ENCODE peak calls at places on chromosomes 16 and 17, in seven cellular contexts. J, W, R, B, Z, Y and O are unnamed samples.

GRCh38 chr17:59829217-59830006 is 63.3 kb downstream of the TUBD1 start:
- DNase-seq in J (no peak), Y (no peak), Z (peak), R (no peak), B (no peak), W (peak), O (no peak)

GRCh38 chr16:84084570-84085270 is 32.0 kb downstream of the MBTPS1 start:
- DNase-seq in Z (peak), R (peak), Y (no peak), W (no peak), J (peak), B (peak), O (no peak)

GRCh38 chr17:44417553-44417952 is 28.1 kb upstream of the ITGA2B start:
- DNase-seq in J (no peak), Z (peak), B (no peak), R (no peak), Y (no peak), W (no peak), O (no peak)

GRCh38 chr16:58114827-58115825 is 14.1 kb downstream of the CFAP20 start:
- DNase-seq in R (no peak), Z (peak), B (no peak), Y (no peak), J (no peak), W (no peak), O (no peak)

GRCh38 chr16:17351471-17352045 is 119.2 kb downstream of the XYLT1 start:
- DNase-seq in R (no peak), Y (no peak), B (no peak), Z (no peak), J (no peak), W (no peak), O (no peak)

GRCh38 chr17:6752068-6752909 is 3.6 kb upstream of the XAF1 start:
- DNase-seq in J (peak), W (peak), Z (peak), B (no peak), R (no peak), Y (no peak), O (no peak)

GRCh38 chr17:58324409-58325288 is 3.9 kb downstream of the TSPOAP1 start:
- DNase-seq in R (no peak), W (no peak), Y (no peak), Z (no peak), J (peak), B (peak), O (no peak)

GRCh38 chr16:84368327-84368996 is at the start of gene ATP2C2:
- DNase-seq in Z (no peak), Y (no peak), W (no peak), B (peak), R (no peak), J (no peak), O (no peak)

GRCh38 chr16:53504161-53504663 is 1.2 kb upstream of the AKTIP start:
- DNase-seq in W (no peak), Y (peak), B (peak), Z (peak), J (peak), R (no peak), O (no peak)

GRCh38 chr16:70437582-70438324 is 1.1 kb downstream of the ST3GAL2 start:
- DNase-seq in Y (peak), W (no peak), Z (peak), J (no peak), B (no peak), R (no peak), O (no peak)

GRCh38 chr16:89478576-89479221 is 11.7 kb downstream of the ANKRD11 start:
- DNase-seq in R (no peak), B (no peak), Y (no peak), W (no peak), J (no peak), Z (peak), O (no peak)

GRCh38 chr16:705748-706188 is at the start of gene FBXL16:
- DNase-seq in Y (no peak), W (no peak), R (no peak), J (no peak), Z (no peak), B (no peak), O (no peak)

GRCh38 chr17:10197721-10198508 is 491 bp downstream of the GAS7 start:
- DNase-seq in J (peak), Y (no peak), W (no peak), R (no peak), Z (no peak), B (peak), O (no peak)

GRCh38 chr16:57264381-57264780 is 19.3 kb downstream of the ARL2BP start:
- DNase-seq in B (peak), Z (no peak), R (no peak), Y (no peak), J (no peak), W (no peak), O (no peak)

GRCh38 chr16:78703951-78704350 is 604.5 kb downstream of the WWOX start:
- DNase-seq in W (no peak), B (no peak), R (no peak), J (no peak), Z (no peak), Y (no peak), O (no peak)

GRCh38 chr17:55818451-55819375 is 67.9 kb downstream of the PCTP start:
- DNase-seq in J (no peak), R (no peak), W (no peak), Y (no peak), B (no peak), Z (no peak), O (no peak)

GRCh38 chr17:58587713-58588117 is 73.3 kb upstream of the MTMR4 start:
- DNase-seq in W (peak), B (peak), R (peak), J (peak), Z (peak), Y (peak), O (peak)

GRCh38 chr17:57463103-57463885 is 207.0 kb downstream of the MSI2 start:
- DNase-seq in Z (peak), B (no peak), W (peak), Y (no peak), R (peak), J (no peak), O (no peak)

GRCh38 chr16:28264656-28265055 is 27.7 kb upstream of the SBK1 start:
- DNase-seq in Z (peak), R (no peak), Y (peak), J (peak), B (no peak), W (no peak), O (peak)

GRCh38 chr17:63682981-63683380 is 16.9 kb downstream of the LIMD2 start:
- DNase-seq in J (no peak), Y (no peak), Z (no peak), B (no peak), W (no peak), R (no peak), O (no peak)

GRCh38 chr16:84462296-84463210 is 41.9 kb downstream of the MEAK7 start:
- DNase-seq in R (no peak), J (no peak), Z (no peak), W (no peak), Y (no peak), B (peak), O (peak)

GRCh38 chr16:35431829-35432663 is 1972.6 kb downstream of the TP53TG3F start:
- DNase-seq in B (no peak), Z (no peak), W (no peak), J (no peak), Y (no peak), R (no peak), O (no peak)

GRCh38 chr16:87470332-87470731 is 22.5 kb downstream of the ZCCHC14 start:
- DNase-seq in Y (no peak), J (no peak), Z (no peak), W (no peak), R (no peak), B (no peak), O (no peak)

GRCh38 chr17:45288825-45289224 is 26.9 kb upstream of the SPATA32 start:
- DNase-seq in R (no peak), J (peak), W (no peak), B (no peak), Y (no peak), Z (no peak), O (no peak)

GRCh38 chr16:54180421-54181359 is 105.9 kb downstream of the IRX3 start:
- DNase-seq in W (no peak), R (no peak), Y (no peak), Z (no peak), J (no peak), B (no peak), O (no peak)

GRCh38 chr17:62950067-62950466 is 16.0 kb upstream of the TANC2 start:
- DNase-seq in J (peak), W (peak), R (no peak), Y (no peak), Z (peak), B (peak), O (no peak)

GRCh38 chr17:38579934-38580333 is 25.8 kb downstream of the SRCIN1 start:
- DNase-seq in W (no peak), Z (peak), Y (peak), B (peak), J (peak), R (no peak), O (no peak)